ENCODE peak calls at places on chromosomes 3 and 15, in seven cellular contexts. B is kidney, E is tibial artery, D is hepatocyte, T is activated B cell treated with CpG ODN at 0.5 μM for 24 hours, J is ovary, I is AG09319. Q is an unnamed sample.

GRCh38 chr15:66691727-66692126 is 10.3 kb upstream of the SMAD6 start:
- DNase-seq in B (no peak), E (no peak), D (no peak), T (no peak), J (no peak), I (no peak), Q (no peak)

GRCh38 chr15:99556010-99556409 is 9.8 kb upstream of the MEF2A start:
- DNase-seq in B (no peak), E (no peak), D (no peak), T (no peak), J (no peak), I (no peak), Q (no peak)

GRCh38 chr3:192413461-192413860 is 313.9 kb downstream of the FGF12 start:
- DNase-seq in B (no peak), E (no peak), D (no peak), T (no peak), J (no peak), I (no peak), Q (no peak)

GRCh38 chr15:33278816-33279612 is 31.8 kb upstream of the RYR3 start:
- DNase-seq in B (peak; percentile 76), E (peak; percentile 72), D (peak; percentile 75), T (no peak), J (no peak), I (peak; percentile 14), Q (no peak)

GRCh38 chr3:50139718-50140423 is 15.3 kb upstream of the SEMA3F start:
- DNase-seq in B (no peak), E (no peak), D (no peak), T (no peak), J (no peak), I (no peak), Q (no peak)

GRCh38 chr15:40894689-40895308 is 549 bp downstream of the VPS18 start:
- DNase-seq in B (peak; percentile 90), E (no peak), D (peak; percentile 86), T (peak; percentile 50), J (no peak), I (no peak), Q (no peak)

GRCh38 chr3:165653130-165653778 is 184.0 kb downstream of the BCHE start:
- DNase-seq in B (no peak), E (no peak), D (no peak), T (no peak), J (no peak), I (no peak), Q (no peak)

GRCh38 chr15:31483924-31484368 is 157.3 kb downstream of the KLF13 start:
- DNase-seq in B (no peak), E (peak; percentile 59), D (no peak), T (no peak), J (no peak), I (no peak), Q (no peak)

GRCh38 chr3:56413911-56414310 is 54.4 kb downstream of the ERC2 start:
- DNase-seq in B (no peak), E (no peak), D (peak; percentile 45), T (no peak), J (no peak), I (no peak), Q (no peak)

GRCh38 chr3:133663569-133664313 is 2.0 kb upstream of the TOPBP1 start:
- DNase-seq in B (no peak), E (no peak), D (peak; percentile 83), T (no peak), J (no peak), I (no peak), Q (no peak)

GRCh38 chr3:167862104-167862785 is 126.7 kb downstream of the SERPINI1 start:
- DNase-seq in B (no peak), E (no peak), D (no peak), T (no peak), J (no peak), I (no peak), Q (no peak)

GRCh38 chr3:177835008-177835407 is 637.7 kb upstream of the TBL1XR1 start:
- DNase-seq in B (no peak), E (no peak), D (no peak), T (no peak), J (no peak), I (peak; percentile 38), Q (no peak)

GRCh38 chr3:77320514-77320913 is 280.6 kb downstream of the ROBO2 start:
- DNase-seq in B (no peak), E (no peak), D (peak; percentile 71), T (no peak), J (no peak), I (no peak), Q (no peak)

GRCh38 chr3:142913432-142913831 is 24.5 kb upstream of the PCOLCE2 start:
- DNase-seq in B (no peak), E (no peak), D (no peak), T (no peak), J (no peak), I (no peak), Q (no peak)

GRCh38 chr3:140050977-140051957 is 116.3 kb downstream of the CLSTN2 start:
- DNase-seq in B (no peak), E (no peak), D (no peak), T (no peak), J (peak; percentile 27), I (no peak), Q (no peak)

GRCh38 chr3:125045965-125046364 is 9.8 kb downstream of the HEG1 start:
- DNase-seq in B (no peak), E (no peak), D (no peak), T (no peak), J (no peak), I (peak; percentile 37), Q (no peak)

GRCh38 chr3:72177075-72178050 is 392.4 kb upstream of the PROK2 start:
- DNase-seq in B (peak; percentile 87), E (peak; percentile 89), D (peak; percentile 43), T (peak; percentile 35), J (peak; percentile 55), I (no peak), Q (peak; percentile 53)

GRCh38 chr3:54427951-54428871 is 305.9 kb downstream of the CACNA2D3 start:
- DNase-seq in B (no peak), E (no peak), D (peak; percentile 80), T (no peak), J (peak; percentile 57), I (peak; percentile 95), Q (no peak)

GRCh38 chr3:143000525-143000924 is 845 bp upstream of the U2SURP start:
- DNase-seq in B (no peak), E (no peak), D (peak; percentile 58), T (no peak), J (no peak), I (no peak), Q (no peak)

GRCh38 chr15:36278219-36278618 is 301.2 kb upstream of the CDIN1 start:
- DNase-seq in B (no peak), E (no peak), D (no peak), T (no peak), J (no peak), I (no peak), Q (no peak)

GRCh38 chr3:184178522-184179138 is 4.0 kb downstream of the AP2M1 start:
- DNase-seq in B (no peak), E (no peak), D (no peak), T (no peak), J (peak; percentile 16), I (no peak), Q (no peak)

GRCh38 chr3:15638193-15638890 is 36.8 kb downstream of the BTD start:
- DNase-seq in B (no peak), E (no peak), D (peak; percentile 25), T (no peak), J (no peak), I (no peak), Q (no peak)

GRCh38 chr3:4674216-4674615 is 181.1 kb downstream of the ITPR1 start:
- DNase-seq in B (no peak), E (no peak), D (no peak), T (no peak), J (no peak), I (no peak), Q (no peak)

GRCh38 chr3:28575100-28575747 is 226.6 kb upstream of the AZI2 start:
- DNase-seq in B (peak; percentile 70), E (peak; percentile 71), D (peak; percentile 37), T (no peak), J (no peak), I (no peak), Q (no peak)

GRCh38 chr3:56693750-56694149 is 10.7 kb upstream of the TASOR start:
- DNase-seq in B (no peak), E (no peak), D (no peak), T (no peak), J (no peak), I (no peak), Q (peak; percentile 69)

GRCh38 chr3:172580680-172581079 is 57.5 kb upstream of the TNFSF10 start:
- DNase-seq in B (no peak), E (no peak), D (no peak), T (no peak), J (no peak), I (no peak), Q (no peak)

GRCh38 chr3:31462050-31462569 is 70.6 kb upstream of the STT3B start:
- DNase-seq in B (no peak), E (no peak), D (peak; percentile 65), T (no peak), J (no peak), I (no peak), Q (no peak)
- TF ChIP-seq CTCF in B (no peak), E (no peak), D (no peak), T (no peak), J (no peak), I (no peak), Q (peak; percentile 47)

DNA sequence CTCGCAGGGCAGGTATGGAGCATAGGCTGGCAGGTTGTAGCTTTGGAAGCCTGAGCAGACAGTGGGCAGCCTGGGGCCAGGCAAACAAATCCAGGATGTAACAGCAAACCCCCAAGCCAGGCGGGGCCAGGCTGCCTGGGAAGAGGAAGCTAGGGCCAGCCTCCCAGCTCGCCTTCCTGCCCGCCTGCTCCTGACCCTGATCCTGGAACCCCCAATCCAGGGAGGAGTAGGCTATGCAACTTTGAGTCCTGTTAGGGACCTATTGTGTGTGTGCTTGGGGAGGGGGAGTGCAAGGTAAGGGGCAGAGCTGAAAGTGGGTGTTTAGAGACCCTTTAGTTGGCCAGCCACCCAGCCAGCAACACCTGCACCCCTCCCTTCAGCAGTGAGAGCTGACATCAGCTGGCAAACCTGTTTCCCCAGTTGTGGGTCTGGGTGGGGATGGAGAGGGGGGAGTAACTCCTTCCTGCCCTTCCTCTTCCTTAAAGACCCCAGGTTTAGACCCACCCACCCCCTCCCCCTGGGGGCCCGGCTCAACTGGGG is 2.5 kb downstream of the NBEAL2 start:
- DNase-seq in B (peak; percentile 84), E (no peak), D (peak; percentile 62), T (no peak), J (no peak), I (no peak), Q (no peak)
- TF ChIP-seq CTCF in B (no peak), E (no peak), D (no peak), T (no peak), J (no peak), I (no peak), Q (no peak)

DNA sequence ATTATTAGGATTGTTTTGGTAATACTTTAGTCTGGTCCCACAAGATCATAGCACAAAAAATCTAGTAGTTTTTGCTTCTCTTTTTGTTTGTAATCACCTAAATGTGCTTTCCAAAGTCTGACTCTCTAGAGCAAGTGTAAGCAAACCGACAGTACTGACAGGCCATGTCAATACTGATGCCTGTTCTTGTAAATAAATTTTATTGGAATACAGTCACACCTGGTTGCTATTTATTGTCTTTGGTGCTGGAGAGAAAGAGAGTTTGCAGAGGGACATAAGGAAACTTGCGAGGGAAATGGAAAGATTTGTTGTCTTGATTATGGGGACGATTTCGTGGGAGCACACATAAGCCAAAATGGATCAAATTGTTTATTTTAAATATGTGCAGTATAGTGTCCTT is 77.5 kb downstream of the NAALADL2 start:
- DNase-seq in B (no peak), E (no peak), D (no peak), T (no peak), J (no peak), I (no peak), Q (no peak)
- TF ChIP-seq CTCF in B (no peak), E (no peak), D (no peak), T (no peak), J (no peak), I (no peak), Q (no peak)

GRCh38 chr3:122886251-122886650 is 91.4 kb downstream of the SLC49A4 start:
- DNase-seq in B (no peak), E (no peak), D (no peak), T (no peak), J (no peak), I (no peak), Q (no peak)
- TF ChIP-seq CTCF in B (no peak), E (no peak), D (no peak), T (no peak), J (no peak), I (no peak), Q (no peak)

Q was measured in CD14-positive monocyte.